ENCODE peak calls at places on chromosomes 13 and 19, in five cellular contexts. E is GM12878, K is K562, O is HepG2, S is H1. Q is an unnamed sample.

GRCh38 chr13:32895296-32895695 is 120.9 kb upstream of the KL start:
- DNase-seq in E (no peak), K (no peak), O (no peak), S (no peak), Q (no peak)

GRCh38 chr19:58559275-58560006 is 1.0 kb upstream of the UBE2M start:
- DNase-seq in K (peak), E (peak), O (peak), S (peak), Q (peak)

GRCh38 chr13:32284927-32285632 is 30.1 kb downstream of the ZAR1L start:
- DNase-seq in S (no peak), O (peak), E (no peak), K (no peak), Q (no peak)

GRCh38 chr19:5880604-5881078 is 10.3 kb upstream of the FUT5 start:
- DNase-seq in O (peak), S (no peak), E (no peak), K (no peak), Q (no peak)

GRCh38 chr19:38596057-38596981 is 21.4 kb downstream of the MAP4K1 start:
- DNase-seq in O (peak), S (peak), E (no peak), K (peak), Q (no peak)

GRCh38 chr19:47885067-47885463 is 1.1 kb downstream of the SULT2A1 start:
- DNase-seq in O (peak), K (no peak), S (no peak), E (no peak), Q (no peak)

GRCh38 chr19:42374826-42375376 is 15.2 kb downstream of the CNFN start:
- DNase-seq in O (no peak), E (no peak), S (no peak), K (no peak), Q (no peak)

GRCh38 chr13:41917641-41918040 is 43.3 kb downstream of the VWA8 start:
- DNase-seq in O (no peak), S (no peak), K (no peak), E (no peak), Q (no peak)

GRCh38 chr13:100497394-100497793 is 91.2 kb downstream of the GGACT start:
- DNase-seq in O (no peak), E (no peak), K (peak), S (no peak), Q (no peak)

GRCh38 chr19:1146858-1147780 is 26.9 kb downstream of the SBNO2 start:
- DNase-seq in S (no peak), O (no peak), E (no peak), K (no peak), Q (no peak)

GRCh38 chr13:33218020-33218419 is 67.5 kb downstream of the STARD13 start:
- DNase-seq in S (no peak), O (peak), E (no peak), K (no peak), Q (no peak)

GRCh38 chr19:19434483-19435045 is 29.1 kb downstream of the GATAD2A start:
- DNase-seq in K (no peak), O (no peak), E (no peak), S (no peak), Q (no peak)

DNA sequence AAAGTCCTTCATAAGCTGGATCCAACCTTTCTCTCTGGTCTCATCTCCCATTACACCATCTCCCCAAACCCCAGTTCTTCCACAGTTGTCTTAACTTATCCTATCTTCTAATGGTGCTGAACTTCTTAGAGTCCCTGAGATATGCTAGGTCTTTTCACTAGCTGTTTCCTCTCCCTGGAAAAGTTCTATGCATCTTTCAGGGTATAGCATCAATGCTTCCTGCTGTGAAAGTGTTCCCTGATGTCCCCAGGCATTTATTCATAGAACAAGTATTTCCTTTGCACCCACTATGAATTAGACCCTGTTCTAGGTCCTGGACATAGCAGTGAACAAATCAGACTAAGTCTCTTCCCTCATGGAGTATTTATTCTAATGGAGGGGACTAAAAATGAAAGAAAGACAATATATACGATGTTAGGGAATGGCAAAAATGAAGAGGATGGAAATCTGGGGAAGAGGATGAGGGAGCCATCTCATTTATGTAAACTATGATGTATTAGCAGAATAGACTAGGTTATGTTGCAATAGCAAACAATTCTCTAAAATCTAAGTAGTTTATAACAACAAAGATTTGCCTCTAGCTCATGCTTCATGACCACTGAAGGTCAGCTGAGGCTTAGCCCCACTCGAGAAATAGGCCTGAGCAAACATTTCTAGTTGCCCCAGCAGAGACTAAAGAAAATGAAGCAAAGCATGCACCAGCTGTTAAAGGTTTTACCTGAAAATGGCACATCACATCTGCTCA is 120.0 kb downstream of the CYSLTR2 start:
- DNase-seq in E (no peak), S (no peak), O (no peak), K (no peak), Q (no peak)
- TF ChIP-seq TAF1 in E (no peak), S (no peak), O (no peak), K (no peak), Q (no peak)

GRCh38 chr19:3481241-3482090 is 1.1 kb upstream of the SMIM24 start:
- DNase-seq in E (no peak), O (peak), K (peak), S (no peak), Q (no peak)
- TF ChIP-seq POLR2A in E (no peak), O (no peak), K (no peak), S (no peak), Q (no peak)

GRCh38 chr13:57740719-57741118 is 109.2 kb downstream of the PCDH17 start:
- DNase-seq in S (no peak), E (no peak), O (no peak), K (no peak), Q (no peak)
- TF ChIP-seq TAF1 in S (no peak), E (no peak), O (no peak), K (no peak), Q (no peak)

DNA sequence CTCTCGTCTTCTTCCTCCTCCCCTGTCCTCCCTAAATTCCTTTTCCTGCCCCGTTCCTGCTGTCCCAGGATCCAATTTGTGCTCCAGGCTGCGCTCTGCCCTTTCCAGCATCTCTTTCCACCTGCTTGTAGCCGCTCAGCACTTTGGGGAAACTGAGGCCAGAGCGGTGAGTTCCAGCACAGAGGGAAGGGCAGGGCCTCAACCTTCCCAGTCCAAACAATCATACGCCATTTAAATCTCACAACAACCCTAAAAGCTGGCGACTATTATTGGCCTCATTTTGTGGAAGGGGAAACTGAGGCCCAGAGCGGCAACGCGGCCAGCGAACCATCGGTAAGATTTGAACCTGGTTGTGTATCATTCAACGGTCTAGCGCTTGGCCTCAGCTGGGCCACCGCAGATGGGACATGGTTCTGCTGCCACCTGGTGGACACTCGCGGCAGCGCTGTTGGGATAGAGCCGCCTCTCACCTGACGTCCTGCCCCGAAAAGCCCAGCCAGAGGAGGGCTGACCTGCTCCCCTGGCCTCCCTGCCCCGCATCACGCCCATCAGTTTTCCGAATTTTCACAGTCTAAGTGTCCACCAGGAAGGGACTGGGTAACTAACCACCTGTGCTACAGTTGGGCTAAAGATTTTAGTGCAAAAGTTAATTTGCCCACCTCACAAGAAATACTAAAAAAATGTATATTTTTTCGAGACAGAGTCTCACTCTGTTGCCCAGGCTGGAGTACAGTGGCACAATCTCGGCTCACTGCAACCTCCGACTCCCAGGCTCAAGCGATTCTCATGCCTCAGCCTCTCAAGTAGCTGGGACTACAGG is 4.2 kb upstream of the RPL18A start:
- DNase-seq in K (peak), S (peak), O (peak), E (peak), Q (peak)
- TF ChIP-seq POLR2A in K (no peak), S (no peak), O (no peak), E (no peak), Q (no peak)

DNA sequence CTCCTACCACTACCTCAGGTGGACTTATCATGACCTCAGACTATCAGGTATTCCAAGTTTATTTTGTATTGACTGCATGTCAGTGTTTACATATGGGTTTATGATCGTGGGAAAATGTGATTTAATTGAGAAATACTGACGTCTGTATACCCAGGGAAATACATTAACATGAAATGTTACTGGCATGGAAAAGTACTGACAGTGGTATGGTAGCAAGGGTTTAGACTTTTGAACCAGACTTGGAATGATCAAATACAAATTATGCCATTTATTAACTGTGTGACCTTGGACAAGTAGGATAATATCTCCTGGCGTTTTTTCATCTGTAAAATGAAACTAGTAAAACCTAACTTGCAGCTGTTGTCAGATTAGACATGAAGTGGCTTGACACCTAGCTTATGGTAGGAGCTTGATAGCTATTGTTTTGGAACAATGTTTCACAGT is 147.7 kb downstream of the CDK8 start:
- DNase-seq in O (peak), K (no peak), S (no peak), E (no peak), Q (no peak)
- TF ChIP-seq TAF1 in O (no peak), K (no peak), S (no peak), E (no peak), Q (no peak)

GRCh38 chr13:40350283-40350992 is 316.0 kb downstream of the FOXO1 start:
- DNase-seq in K (no peak), E (no peak), S (no peak), O (no peak), Q (no peak)
- TF ChIP-seq POLR2A in K (no peak), E (no peak), S (no peak), O (no peak), Q (no peak)

GRCh38 chr19:40674291-40674690 is 16.2 kb downstream of the NUMBL start:
- DNase-seq in E (no peak), K (no peak), O (no peak), S (no peak), Q (no peak)
- TF ChIP-seq TAF1 in E (no peak), K (no peak), O (no peak), S (no peak), Q (no peak)

GRCh38 chr13:114081761-114082681 is 50.4 kb downstream of the RASA3 start:
- DNase-seq in E (no peak), K (no peak), O (no peak), S (no peak), Q (no peak)

GRCh38 chr13:114082849-114083645 is 49.4 kb downstream of the RASA3 start:
- DNase-seq in O (no peak), S (no peak), K (no peak), E (no peak), Q (no peak)

GRCh38 chr13:114078501-114079451 is 53.6 kb downstream of the RASA3 start:
- DNase-seq in K (no peak), O (no peak), S (no peak), E (no peak), Q (no peak)

GRCh38 chr13:114079601-114080536 is 52.6 kb downstream of the RASA3 start:
- DNase-seq in S (no peak), O (no peak), E (no peak), K (no peak), Q (no peak)

DNA sequence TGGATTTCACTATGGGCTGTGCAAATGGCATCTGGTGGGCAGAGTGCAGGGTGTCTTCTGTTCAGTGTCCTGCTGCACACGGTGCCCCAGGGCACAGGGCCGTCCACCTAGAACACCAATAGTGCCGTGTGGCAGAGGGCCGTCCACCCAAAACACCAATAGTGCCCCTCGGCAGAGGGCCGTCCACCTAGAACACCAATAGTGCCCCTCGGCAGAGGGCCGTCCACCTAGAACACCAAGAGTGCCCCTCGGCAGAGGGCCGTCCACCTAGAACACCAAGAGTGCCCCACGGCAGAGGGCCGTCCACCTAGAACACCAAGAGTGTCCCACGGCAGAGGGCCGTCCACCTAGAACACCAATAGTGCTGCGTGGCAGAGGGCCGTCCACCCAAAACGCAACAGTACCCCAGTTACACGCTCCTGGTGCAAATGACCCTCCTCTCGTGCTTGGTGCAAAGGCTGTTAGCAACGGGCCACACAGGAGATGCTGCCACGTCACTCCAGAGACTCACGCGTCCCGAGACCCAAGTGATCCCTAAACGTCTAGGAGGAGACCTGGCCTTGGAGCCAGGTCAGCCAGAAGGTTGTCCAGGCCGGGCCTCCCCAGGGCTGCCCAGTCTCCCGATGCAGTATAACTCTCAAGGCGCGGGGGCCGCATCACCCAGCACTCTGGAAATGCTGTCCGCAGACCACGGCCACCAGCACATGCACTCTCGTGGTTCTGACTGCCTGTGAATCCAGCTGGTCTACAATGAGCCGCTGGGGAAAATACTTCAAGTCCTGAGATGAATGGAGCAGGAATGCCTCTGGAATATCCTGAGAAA is 51.5 kb downstream of the RASA3 start:
- DNase-seq in K (no peak), E (no peak), O (no peak), S (no peak), Q (no peak)
- TF ChIP-seq POLR2A in K (no peak), E (no peak), O (no peak), S (no peak), Q (no peak)

GRCh38 chr19:49120325-49120683 is 960 bp downstream of the PPFIA3 start:
- DNase-seq in K (no peak), S (no peak), O (no peak), E (no peak), Q (no peak)

GRCh38 chr19:49118565-49119410 is at the start of gene C19orf73:
- DNase-seq in K (peak), S (peak), O (peak), E (peak), Q (peak)

GRCh38 chr19:49119411-49120324 is at the start of gene PPFIA3:
- DNase-seq in E (no peak), O (no peak), S (peak), K (peak), Q (no peak)

GRCh38 chr19:49116544-49116943 is 2.4 kb downstream of the LIN7B start:
- DNase-seq in K (no peak), S (no peak), O (no peak), E (no peak), Q (no peak)

DNA sequence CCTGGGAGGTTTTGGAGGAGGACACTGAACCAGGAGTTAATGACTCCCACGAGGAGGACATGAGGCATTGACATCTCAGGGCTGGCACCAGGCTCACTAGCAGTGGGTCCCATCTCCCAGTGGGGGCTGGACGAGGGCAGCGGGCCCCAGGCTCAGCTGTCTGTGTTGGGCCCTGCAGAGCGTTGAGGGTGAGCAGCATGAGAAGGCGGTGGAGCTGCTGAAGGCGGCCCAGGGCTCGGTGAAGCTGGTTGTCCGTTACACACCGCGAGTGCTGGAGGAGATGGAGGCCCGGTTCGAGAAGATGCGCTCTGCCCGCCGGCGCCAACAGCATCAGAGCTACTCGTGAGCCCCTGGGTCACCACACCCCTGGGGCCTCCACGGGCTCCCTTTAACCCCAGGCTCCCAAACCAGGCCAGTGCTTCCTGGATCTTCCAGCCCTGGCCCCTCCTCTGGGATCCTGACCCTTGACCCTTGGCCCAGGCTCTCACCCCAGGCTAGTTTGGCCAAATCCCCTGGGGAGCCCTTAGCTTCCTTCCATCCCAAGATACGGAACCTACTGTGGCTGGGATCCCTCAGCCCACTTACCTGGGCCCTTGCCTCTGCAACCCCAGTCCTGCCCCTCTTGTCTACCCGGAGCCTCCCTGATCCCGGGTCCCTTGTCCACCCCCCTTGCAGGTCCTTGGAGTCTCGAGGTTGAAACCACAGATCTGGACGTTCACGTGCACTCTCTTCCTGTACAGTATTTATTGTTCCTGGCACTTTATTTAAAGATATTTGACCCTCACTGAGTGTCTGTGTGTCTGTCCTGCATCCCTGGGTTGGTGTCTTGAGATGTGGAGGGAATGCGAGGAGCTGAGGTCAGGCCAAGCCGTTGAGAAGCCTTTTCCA is 1.0 kb downstream of the C19orf73 start:
- DNase-seq in E (no peak), K (no peak), S (no peak), O (no peak), Q (no peak)
- TF ChIP-seq TAF1 in E (no peak), K (no peak), S (no peak), O (no peak), Q (no peak)

GRCh38 chr19:35644987-35645679 is 3.0 kb upstream of the COX6B1 start:
- DNase-seq in S (peak), E (no peak), O (peak), K (peak), Q (no peak)

GRCh38 chr19:35644206-35644986 is 2.9 kb downstream of the ETV2 start:
- DNase-seq in S (peak), E (peak), O (peak), K (peak), Q (peak)

GRCh38 chr19:35645680-35646511 is 2.2 kb upstream of the COX6B1 start:
- DNase-seq in O (no peak), K (no peak), E (no peak), S (no peak), Q (no peak)

GRCh38 chr19:35643255-35644205 is 2.0 kb downstream of the ETV2 start:
- DNase-seq in E (peak), K (peak), S (peak), O (peak), Q (peak)

GRCh38 chr19:35648017-35648961 is at the start of gene COX6B1:
- DNase-seq in O (peak), E (peak), K (peak), S (peak), Q (peak)
- TF ChIP-seq POLR2A in O (peak), E (peak), K (peak), S (peak), Q (peak)

Q was measured in GM12892.